ENCODE peak calls at places on chromosomes 4 and X, in nine cellular contexts. One of them, this sample, is unnamed.
A peak's percentile ranks its signal among the peaks of the same experiment; 100 is the strongest.

GRCh38 chr4:97374526-97374925 is 768.8 kb downstream of the STPG2 start:
- DNase-seq in GM23338: no peak
- DNase-seq in body of pancreas: no peak
- DNase-seq in heart left ventricle: no peak
- DNase-seq in lung: no peak
- DNase-seq in aorta: no peak
- DNase-seq in tibial nerve: no peak
- DNase-seq in CD8-positive, alpha-beta T cell: no peak
- DNase-seq in Panc1: no peak
- DNase-seq in this sample: no peak

GRCh38 chr4:177239475-177239874 is 70.2 kb upstream of the NEIL3 start:
- DNase-seq in GM23338: no peak
- DNase-seq in body of pancreas: no peak
- DNase-seq in heart left ventricle: no peak
- DNase-seq in lung: no peak
- DNase-seq in aorta: no peak
- DNase-seq in tibial nerve: no peak
- DNase-seq in CD8-positive, alpha-beta T cell: no peak
- DNase-seq in Panc1: no peak
- DNase-seq in this sample: no peak

GRCh38 chrX:136032370-136032769 is 47.1 kb downstream of the SLC9A6 start:
- DNase-seq in GM23338: no peak
- DNase-seq in body of pancreas: no peak
- DNase-seq in heart left ventricle: no peak
- DNase-seq in lung: no peak
- DNase-seq in aorta: no peak
- DNase-seq in tibial nerve: no peak
- DNase-seq in CD8-positive, alpha-beta T cell: no peak
- DNase-seq in Panc1: no peak
- DNase-seq in this sample: no peak

GRCh38 chrX:15915959-15916703 is 61.5 kb upstream of the AP1S2 start:
- DNase-seq in GM23338: no peak
- DNase-seq in body of pancreas: no peak
- DNase-seq in heart left ventricle: no peak
- DNase-seq in lung: no peak
- DNase-seq in aorta: no peak
- DNase-seq in tibial nerve: no peak
- DNase-seq in CD8-positive, alpha-beta T cell: no peak
- DNase-seq in Panc1: no peak
- DNase-seq in this sample: no peak

GRCh38 chr4:159296061-159296460 is 193.2 kb downstream of the RAPGEF2 start:
- DNase-seq in GM23338: no peak
- DNase-seq in body of pancreas: no peak
- DNase-seq in heart left ventricle: no peak
- DNase-seq in lung: no peak
- DNase-seq in aorta: no peak
- DNase-seq in tibial nerve: no peak
- DNase-seq in CD8-positive, alpha-beta T cell: no peak
- DNase-seq in Panc1: no peak
- DNase-seq in this sample: no peak

GRCh38 chr4:94603170-94603747 is 151.5 kb downstream of the PDLIM5 start:
- DNase-seq in GM23338: no peak
- DNase-seq in body of pancreas: no peak
- DNase-seq in heart left ventricle: peak; percentile 27
- DNase-seq in lung: peak; percentile 39
- DNase-seq in aorta: peak; percentile 52
- DNase-seq in tibial nerve: no peak
- DNase-seq in CD8-positive, alpha-beta T cell: no peak
- DNase-seq in Panc1: no peak
- DNase-seq in this sample: no peak

GRCh38 chr4:113708250-113708649 is 53.3 kb downstream of the CAMK2D start:
- DNase-seq in GM23338: no peak
- DNase-seq in body of pancreas: no peak
- DNase-seq in heart left ventricle: no peak
- DNase-seq in lung: no peak
- DNase-seq in aorta: no peak
- DNase-seq in tibial nerve: no peak
- DNase-seq in CD8-positive, alpha-beta T cell: no peak
- DNase-seq in Panc1: no peak
- DNase-seq in this sample: no peak

GRCh38 chr4:149961876-149962597 is 116.2 kb upstream of the DCLK2 start:
- DNase-seq in GM23338: no peak
- DNase-seq in body of pancreas: no peak
- DNase-seq in heart left ventricle: no peak
- DNase-seq in lung: no peak
- DNase-seq in aorta: no peak
- DNase-seq in tibial nerve: no peak
- DNase-seq in CD8-positive, alpha-beta T cell: no peak
- DNase-seq in Panc1: no peak
- DNase-seq in this sample: no peak

GRCh38 chr4:123659759-123660158 is 263.2 kb downstream of the SPRY1 start:
- DNase-seq in GM23338: peak; percentile 68
- DNase-seq in body of pancreas: no peak
- DNase-seq in heart left ventricle: no peak
- DNase-seq in lung: no peak
- DNase-seq in aorta: no peak
- DNase-seq in tibial nerve: no peak
- DNase-seq in CD8-positive, alpha-beta T cell: no peak
- DNase-seq in Panc1: no peak
- DNase-seq in this sample: no peak

GRCh38 chrX:77415161-77415560 is 32.0 kb upstream of the FGF16 start:
- DNase-seq in GM23338: peak; percentile 24
- DNase-seq in body of pancreas: no peak
- DNase-seq in heart left ventricle: no peak
- DNase-seq in lung: no peak
- DNase-seq in aorta: no peak
- DNase-seq in tibial nerve: no peak
- DNase-seq in CD8-positive, alpha-beta T cell: no peak
- DNase-seq in Panc1: no peak
- DNase-seq in this sample: no peak

GRCh38 chr4:72207196-72207595 is 175.4 kb downstream of the NPFFR2 start:
- DNase-seq in GM23338: no peak
- DNase-seq in body of pancreas: no peak
- DNase-seq in heart left ventricle: no peak
- DNase-seq in lung: no peak
- DNase-seq in aorta: no peak
- DNase-seq in tibial nerve: no peak
- DNase-seq in CD8-positive, alpha-beta T cell: no peak
- DNase-seq in Panc1: no peak
- DNase-seq in this sample: no peak

GRCh38 chr4:109298279-109299010 is 4.0 kb downstream of the COL25A1 start:
- DNase-seq in GM23338: peak; percentile 61
- DNase-seq in body of pancreas: peak; percentile 21
- DNase-seq in heart left ventricle: no peak
- DNase-seq in lung: no peak
- DNase-seq in aorta: no peak
- DNase-seq in tibial nerve: no peak
- DNase-seq in CD8-positive, alpha-beta T cell: no peak
- DNase-seq in Panc1: no peak
- DNase-seq in this sample: no peak

GRCh38 chr4:64251779-64252178 is 157.5 kb downstream of the TECRL start:
- DNase-seq in GM23338: no peak
- DNase-seq in body of pancreas: no peak
- DNase-seq in heart left ventricle: no peak
- DNase-seq in lung: no peak
- DNase-seq in aorta: no peak
- DNase-seq in tibial nerve: no peak
- DNase-seq in CD8-positive, alpha-beta T cell: no peak
- DNase-seq in Panc1: no peak
- DNase-seq in this sample: no peak

GRCh38 chr4:147707892-147708672 is 23.8 kb upstream of the ARHGAP10 start:
- DNase-seq in GM23338: peak; percentile 72
- DNase-seq in body of pancreas: peak; percentile 69
- DNase-seq in heart left ventricle: peak; percentile 44
- DNase-seq in lung: peak; percentile 43
- DNase-seq in aorta: no peak
- DNase-seq in tibial nerve: peak; percentile 85
- DNase-seq in CD8-positive, alpha-beta T cell: peak; percentile 63
- DNase-seq in Panc1: peak; percentile 52
- DNase-seq in this sample: no peak

GRCh38 chr4:118213101-118213500 is 139.7 kb downstream of the PRSS12 start:
- DNase-seq in GM23338: no peak
- DNase-seq in body of pancreas: no peak
- DNase-seq in heart left ventricle: no peak
- DNase-seq in lung: no peak
- DNase-seq in aorta: no peak
- DNase-seq in tibial nerve: no peak
- DNase-seq in CD8-positive, alpha-beta T cell: no peak
- DNase-seq in Panc1: no peak
- DNase-seq in this sample: no peak

GRCh38 chr4:165668694-165669093 is 204.3 kb upstream of the TLL1 start:
- DNase-seq in GM23338: peak; percentile 15
- DNase-seq in body of pancreas: no peak
- DNase-seq in heart left ventricle: no peak
- DNase-seq in lung: no peak
- DNase-seq in aorta: no peak
- DNase-seq in tibial nerve: no peak
- DNase-seq in CD8-positive, alpha-beta T cell: no peak
- DNase-seq in Panc1: no peak
- DNase-seq in this sample: no peak

GRCh38 chr4:73613130-73613529 is 7.1 kb downstream of the RASSF6 start:
- DNase-seq in GM23338: no peak
- DNase-seq in body of pancreas: peak; percentile 15
- DNase-seq in heart left ventricle: no peak
- DNase-seq in lung: no peak
- DNase-seq in aorta: no peak
- DNase-seq in tibial nerve: no peak
- DNase-seq in CD8-positive, alpha-beta T cell: no peak
- DNase-seq in Panc1: no peak
- DNase-seq in this sample: no peak

GRCh38 chr4:148477276-148477675 is 35.1 kb upstream of the NR3C2 start:
- DNase-seq in GM23338: peak; percentile 29
- DNase-seq in body of pancreas: no peak
- DNase-seq in heart left ventricle: no peak
- DNase-seq in lung: no peak
- DNase-seq in aorta: no peak
- DNase-seq in tibial nerve: no peak
- DNase-seq in CD8-positive, alpha-beta T cell: no peak
- DNase-seq in Panc1: no peak
- DNase-seq in this sample: peak; percentile 4

GRCh38 chr4:129239088-129239487 is 143.1 kb downstream of the C4orf33 start:
- DNase-seq in GM23338: no peak
- DNase-seq in body of pancreas: peak; percentile 17
- DNase-seq in heart left ventricle: peak; percentile 44
- DNase-seq in lung: no peak
- DNase-seq in aorta: no peak
- DNase-seq in tibial nerve: peak; percentile 51
- DNase-seq in CD8-positive, alpha-beta T cell: no peak
- DNase-seq in Panc1: no peak
- DNase-seq in this sample: no peak

GRCh38 chrX:103747199-103747598 is 29.4 kb upstream of the PLP1 start:
- DNase-seq in GM23338: no peak
- DNase-seq in body of pancreas: no peak
- DNase-seq in heart left ventricle: no peak
- DNase-seq in lung: no peak
- DNase-seq in aorta: no peak
- DNase-seq in tibial nerve: no peak
- DNase-seq in CD8-positive, alpha-beta T cell: no peak
- DNase-seq in Panc1: no peak
- DNase-seq in this sample: no peak

GRCh38 chrX:136170109-136170800 is 22.9 kb downstream of the FHL1 start:
- DNase-seq in GM23338: no peak
- DNase-seq in body of pancreas: no peak
- DNase-seq in heart left ventricle: peak; percentile 61
- DNase-seq in lung: no peak
- DNase-seq in aorta: no peak
- DNase-seq in tibial nerve: no peak
- DNase-seq in CD8-positive, alpha-beta T cell: no peak
- DNase-seq in Panc1: no peak
- DNase-seq in this sample: no peak

GRCh38 chr4:173943547-173943946 is 339.9 kb downstream of the FBXO8 start:
- DNase-seq in GM23338: no peak
- DNase-seq in body of pancreas: no peak
- DNase-seq in heart left ventricle: no peak
- DNase-seq in lung: no peak
- DNase-seq in aorta: no peak
- DNase-seq in tibial nerve: no peak
- DNase-seq in CD8-positive, alpha-beta T cell: no peak
- DNase-seq in Panc1: no peak
- DNase-seq in this sample: no peak

DNA sequence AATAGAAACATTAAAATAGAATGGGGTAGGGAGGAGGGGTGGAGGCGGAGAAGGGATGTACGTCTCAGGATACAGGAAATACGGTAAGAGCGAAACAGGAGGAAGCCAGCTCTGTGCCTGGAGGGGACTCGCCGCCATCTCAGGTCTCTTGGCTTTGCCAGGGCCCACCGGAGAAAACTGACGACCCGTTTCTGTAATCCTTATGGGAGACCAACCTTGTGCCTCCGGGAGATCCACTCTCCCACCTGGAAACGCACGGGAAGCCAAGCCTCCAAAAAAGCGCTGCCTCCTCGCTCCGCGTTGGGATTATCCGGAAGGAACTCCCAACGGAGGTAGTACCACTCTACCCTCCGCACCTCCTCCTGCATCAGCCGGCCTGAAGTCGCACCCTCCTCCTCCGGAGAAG is at the start of gene NBDY:
- DNase-seq in GM23338: peak; percentile 46
- DNase-seq in body of pancreas: peak; percentile 18
- DNase-seq in heart left ventricle: peak; percentile 39
- DNase-seq in lung: no peak
- DNase-seq in aorta: peak; percentile 54
- DNase-seq in tibial nerve: peak; percentile 29
- DNase-seq in CD8-positive, alpha-beta T cell: peak; percentile 58
- DNase-seq in Panc1: no peak
- DNase-seq in this sample: no peak
- H3K27ac ChIP-seq in GM23338: peak within 1 kb of the TSS; percentile 91
- H3K27ac ChIP-seq in body of pancreas: peak within 1 kb of the TSS; percentile 39
- H3K27ac ChIP-seq in heart left ventricle: peak within 1 kb of the TSS; percentile 79
- H3K27ac ChIP-seq in lung: peak within 1 kb of the TSS; percentile 92
- H3K27ac ChIP-seq in aorta: peak within 1 kb of the TSS; percentile 72
- H3K27ac ChIP-seq in tibial nerve: peak within 1 kb of the TSS; percentile 91
- H3K27ac ChIP-seq in CD8-positive, alpha-beta T cell: peak within 1 kb of the TSS; percentile 88
- H3K27ac ChIP-seq in Panc1: peak within 1 kb of the TSS; percentile 85
- H3K27ac ChIP-seq in this sample: no peak within 1 kb of the TSS

GRCh38 chr4:27916432-27917184 is 1056.0 kb downstream of the STIM2 start:
- DNase-seq in GM23338: no peak
- DNase-seq in body of pancreas: no peak
- DNase-seq in heart left ventricle: peak; percentile 31
- DNase-seq in lung: peak; percentile 28
- DNase-seq in aorta: no peak
- DNase-seq in tibial nerve: no peak
- DNase-seq in CD8-positive, alpha-beta T cell: no peak
- DNase-seq in Panc1: no peak
- DNase-seq in this sample: no peak
- H3K27ac ChIP-seq in GM23338: no peak overlapping the region
- H3K27ac ChIP-seq in body of pancreas: no peak overlapping the region
- H3K27ac ChIP-seq in heart left ventricle: no peak overlapping the region
- H3K27ac ChIP-seq in lung: no peak overlapping the region
- H3K27ac ChIP-seq in aorta: no peak overlapping the region
- H3K27ac ChIP-seq in tibial nerve: no peak overlapping the region
- H3K27ac ChIP-seq in CD8-positive, alpha-beta T cell: no peak overlapping the region
- H3K27ac ChIP-seq in Panc1: no peak overlapping the region
- H3K27ac ChIP-seq in this sample: no peak overlapping the region

GRCh38 chrX:40503094-40503493 is 77.7 kb upstream of the ATP6AP2 start:
- DNase-seq in GM23338: no peak
- DNase-seq in body of pancreas: no peak
- DNase-seq in heart left ventricle: no peak
- DNase-seq in lung: no peak
- DNase-seq in aorta: no peak
- DNase-seq in tibial nerve: no peak
- DNase-seq in CD8-positive, alpha-beta T cell: no peak
- DNase-seq in Panc1: no peak
- DNase-seq in this sample: no peak
- H3K27ac ChIP-seq in GM23338: no peak overlapping the region
- H3K27ac ChIP-seq in body of pancreas: no peak overlapping the region
- H3K27ac ChIP-seq in heart left ventricle: no peak overlapping the region
- H3K27ac ChIP-seq in lung: no peak overlapping the region
- H3K27ac ChIP-seq in aorta: no peak overlapping the region
- H3K27ac ChIP-seq in tibial nerve: no peak overlapping the region
- H3K27ac ChIP-seq in CD8-positive, alpha-beta T cell: no peak overlapping the region
- H3K27ac ChIP-seq in Panc1: no peak overlapping the region
- H3K27ac ChIP-seq in this sample: no peak overlapping the region

GRCh38 chr4:184262901-184263300 is 45.2 kb upstream of the ENPP6 start:
- DNase-seq in GM23338: no peak
- DNase-seq in body of pancreas: no peak
- DNase-seq in heart left ventricle: no peak
- DNase-seq in lung: no peak
- DNase-seq in aorta: no peak
- DNase-seq in tibial nerve: no peak
- DNase-seq in CD8-positive, alpha-beta T cell: no peak
- DNase-seq in Panc1: no peak
- DNase-seq in this sample: no peak
- H3K27ac ChIP-seq in GM23338: no peak overlapping the region
- H3K27ac ChIP-seq in body of pancreas: no peak overlapping the region
- H3K27ac ChIP-seq in heart left ventricle: no peak overlapping the region
- H3K27ac ChIP-seq in lung: no peak overlapping the region
- H3K27ac ChIP-seq in aorta: no peak overlapping the region
- H3K27ac ChIP-seq in tibial nerve: no peak overlapping the region
- H3K27ac ChIP-seq in CD8-positive, alpha-beta T cell: no peak overlapping the region
- H3K27ac ChIP-seq in Panc1: no peak overlapping the region
- H3K27ac ChIP-seq in this sample: no peak overlapping the region

This sample was measured in iPS DF 6.9.